ENCODE peak calls at places on chromosome 21, in seven cellular contexts. Y is T follicular helper cell; I is MM.1S; E is T-helper 2 cell; H is adrenal gland; M is activated naive CD4-positive, alpha-beta T cell treated with Interleukin-2 at 50 U/mL for 16 hours; N is NCI-H1092. J is an unnamed sample.
A peak's percentile ranks its signal among the peaks of the same experiment; 100 is the strongest.

GRCh38 chr21:35585878-35586277 is 474.4 kb downstream of the SETD4 start:
- DNase-seq in Y (no peak), I (no peak), E (no peak), H (no peak), M (no peak), N (no peak), J (no peak)

GRCh38 chr21:27719226-27719625 is 752.3 kb upstream of the ADAMTS5 start:
- DNase-seq in Y (no peak), I (no peak), E (no peak), H (no peak), M (no peak), N (no peak), J (no peak)

GRCh38 chr21:29656504-29657227 is 283.1 kb downstream of the GRIK1 start:
- DNase-seq in Y (no peak), I (no peak), E (no peak), H (no peak), M (no peak), N (no peak), J (no peak)

GRCh38 chr21:44443891-44444285 is 11.4 kb upstream of the LRRC3 start:
- DNase-seq in Y (no peak), I (no peak), E (no peak), H (no peak), M (no peak), N (no peak), J (no peak)

GRCh38 chr21:41506526-41507520 is 1.1 kb downstream of the TMPRSS2 start:
- DNase-seq in Y (no peak), I (no peak), E (no peak), H (no peak), M (no peak), N (no peak), J (no peak)

GRCh38 chr21:38234395-38235142 is 22.2 kb upstream of the KCNJ15 start:
- DNase-seq in Y (no peak), I (no peak), E (no peak), H (no peak), M (no peak), N (no peak), J (no peak)

GRCh38 chr21:37623689-37624088 is 257.1 kb downstream of the DYRK1A start:
- DNase-seq in Y (no peak), I (no peak), E (no peak), H (no peak), M (no peak), N (no peak), J (no peak)

GRCh38 chr21:36499578-36500471 is 19.9 kb upstream of the CLDN14 start:
- DNase-seq in Y (no peak), I (no peak), E (no peak), H (peak; percentile 23), M (no peak), N (no peak), J (no peak)

GRCh38 chr21:31132574-31133242 is 94.4 kb upstream of the KRTAP19-8 start:
- DNase-seq in Y (peak; percentile 66), I (peak; percentile 97), E (peak; percentile 46), H (peak; percentile 29), M (peak; percentile 66), N (no peak), J (no peak)

GRCh38 chr21:45640888-45641479 is 2.5 kb upstream of the PCBP3 start:
- DNase-seq in Y (no peak), I (no peak), E (no peak), H (peak; percentile 34), M (peak; percentile 44), N (no peak), J (no peak)

GRCh38 chr21:46049890-46050650 is 47.8 kb upstream of the COL6A2 start:
- DNase-seq in Y (no peak), I (no peak), E (no peak), H (no peak), M (no peak), N (no peak), J (peak; percentile 60)

GRCh38 chr21:44757731-44758130 is 43.9 kb downstream of the UBE2G2 start:
- DNase-seq in Y (no peak), I (no peak), E (no peak), H (no peak), M (no peak), N (no peak), J (no peak)

GRCh38 chr21:28884481-28884880 is 108.2 kb downstream of the LTN1 start:
- DNase-seq in Y (no peak), I (peak; percentile 32), E (no peak), H (no peak), M (no peak), N (no peak), J (no peak)

GRCh38 chr21:43269981-43270670 is 101.3 kb downstream of the CRYAA start:
- DNase-seq in Y (no peak), I (no peak), E (no peak), H (no peak), M (no peak), N (no peak), J (no peak)